ENCODE peak calls at places on chromosomes 5 and 9, in eight cellular contexts. P is dorsolateral prefrontal cortex, T is heart left ventricle, B is bronchial epithelial cell, U is IMR-90, K is B cell, E is pancreas, S is AG10803. O is an unnamed sample.

GRCh38 chr5:112228672-112229071 is 190.4 kb downstream of the EPB41L4A start:
- DNase-seq in K (no peak), B (peak), T (peak), E (peak), U (peak), S (peak), P (no peak), O (no peak)

GRCh38 chr5:157665467-157666085 is 5.8 kb upstream of the C5orf52 start:
- DNase-seq in T (no peak), P (no peak), B (peak), K (no peak), E (no peak), U (peak), S (peak), O (no peak)

GRCh38 chr9:95102001-95102433 is 215.5 kb downstream of the FANCC start:
- DNase-seq in T (no peak), P (peak), B (peak), E (peak), K (no peak), U (no peak), S (no peak), O (no peak)

GRCh38 chr9:21031091-21031817 is at the start of gene HACD4:
- DNase-seq in S (peak), P (peak), E (peak), T (peak), U (peak), K (peak), B (peak), O (peak)

GRCh38 chr9:133855802-133856592 is 117.8 kb upstream of the SARDH start:
- DNase-seq in E (no peak), S (peak), B (peak), U (peak), T (peak), K (no peak), P (no peak), O (no peak)

GRCh38 chr9:72041775-72042194 is 18.6 kb downstream of the C9orf57 start:
- DNase-seq in S (peak), B (peak), P (no peak), E (no peak), T (peak), K (no peak), U (peak), O (no peak)

GRCh38 chr9:108316066-108316465 is 539.7 kb downstream of the ACTL7B start:
- DNase-seq in B (no peak), S (peak), E (no peak), P (no peak), K (peak), T (no peak), U (no peak), O (no peak)

GRCh38 chr9:97900738-97901565 is 21.3 kb downstream of the TRMO start:
- DNase-seq in P (no peak), S (peak), K (no peak), E (no peak), T (no peak), U (peak), B (peak), O (peak)

GRCh38 chr5:1565737-1566734 is 42.3 kb upstream of the LPCAT1 start:
- DNase-seq in E (no peak), S (no peak), U (no peak), T (no peak), B (no peak), K (no peak), P (no peak), O (peak)

GRCh38 chr5:168965638-168966037 is 335.3 kb downstream of the SLIT3 start:
- DNase-seq in K (no peak), P (no peak), E (no peak), S (no peak), T (no peak), U (no peak), B (no peak), O (no peak)

GRCh38 chr9:84146893-84147705 is 166.5 kb downstream of the RMI1 start:
- DNase-seq in K (no peak), P (no peak), E (no peak), B (no peak), S (peak), U (no peak), T (no peak), O (no peak)

GRCh38 chr5:89478856-89479255 is 595.9 kb upstream of the MEF2C start:
- DNase-seq in T (no peak), B (no peak), S (no peak), U (no peak), E (no peak), P (no peak), K (no peak), O (no peak)

GRCh38 chr5:54438601-54439399 is 16.7 kb upstream of the HSPB3 start:
- DNase-seq in S (no peak), K (no peak), B (no peak), U (no peak), E (no peak), P (no peak), T (no peak), O (no peak)

GRCh38 chr9:3511537-3511936 is 14.3 kb downstream of the RFX3 start:
- DNase-seq in B (no peak), E (no peak), K (no peak), P (no peak), T (no peak), S (no peak), U (no peak), O (no peak)

GRCh38 chr5:33558489-33558888 is 117.7 kb downstream of the TARS1 start:
- DNase-seq in P (no peak), S (peak), K (no peak), U (no peak), E (no peak), T (no peak), B (no peak), O (no peak)

GRCh38 chr5:33557605-33558004 is 116.8 kb downstream of the TARS1 start:
- DNase-seq in E (no peak), P (no peak), K (no peak), S (no peak), B (no peak), U (no peak), T (no peak), O (no peak)

GRCh38 chr5:33556330-33557328 is 115.9 kb downstream of the TARS1 start:
- DNase-seq in T (no peak), K (no peak), P (no peak), E (no peak), S (no peak), B (peak), U (no peak), O (no peak)
- TF ChIP-seq CTCF in T (no peak), K (no peak), P (no peak), E (no peak), S (no peak), B (no peak), U (no peak), O (no peak)

GRCh38 chr5:130616161-130616560 is 548.9 kb downstream of the HINT1 start:
- DNase-seq in K (no peak), T (no peak), S (no peak), B (peak), P (no peak), U (no peak), E (no peak), O (no peak)
- TF ChIP-seq CTCF in K (no peak), T (no peak), S (no peak), B (no peak), P (no peak), U (no peak), E (no peak), O (no peak)

DNA sequence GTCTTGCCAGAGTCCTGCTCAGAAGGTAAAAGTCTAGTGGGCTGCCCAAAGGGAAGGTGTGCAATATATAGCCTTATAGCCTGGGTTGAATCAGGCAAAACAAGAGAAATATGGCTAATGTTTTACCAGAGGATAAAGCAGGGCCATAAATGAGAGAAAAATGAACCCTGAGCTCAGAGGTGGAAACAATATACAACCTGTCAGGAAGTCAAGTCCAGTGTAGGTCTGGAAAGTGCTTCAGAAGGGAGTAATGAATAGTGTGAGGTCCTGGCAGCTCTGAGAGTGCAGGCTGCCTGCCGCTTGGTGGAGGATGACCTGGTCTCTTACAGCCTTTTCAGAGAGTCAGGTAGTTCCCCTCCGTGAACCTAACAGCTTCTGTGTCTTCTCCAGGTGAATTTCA is 177.8 kb upstream of the TNC start:
- DNase-seq in K (no peak), T (no peak), P (no peak), B (no peak), S (no peak), U (no peak), E (no peak), O (no peak)
- TF ChIP-seq CTCF in K (no peak), T (no peak), P (no peak), B (no peak), S (no peak), U (no peak), E (no peak), O (no peak)

GRCh38 chr9:12640866-12641636 is 52.1 kb upstream of the TYRP1 start:
- DNase-seq in S (no peak), P (no peak), U (no peak), K (no peak), B (no peak), T (no peak), E (no peak), O (no peak)

GRCh38 chr9:12643686-12644085 is 49.5 kb upstream of the TYRP1 start:
- DNase-seq in P (no peak), S (peak), T (no peak), K (no peak), B (no peak), U (no peak), E (no peak), O (no peak)

GRCh38 chr9:12640021-12640587 is 53.1 kb upstream of the TYRP1 start:
- DNase-seq in S (peak), K (no peak), E (no peak), U (peak), T (no peak), P (no peak), B (peak), O (no peak)
- TF ChIP-seq CTCF in S (peak), K (no peak), E (no peak), U (peak), T (peak), P (peak), B (peak), O (peak)

DNA sequence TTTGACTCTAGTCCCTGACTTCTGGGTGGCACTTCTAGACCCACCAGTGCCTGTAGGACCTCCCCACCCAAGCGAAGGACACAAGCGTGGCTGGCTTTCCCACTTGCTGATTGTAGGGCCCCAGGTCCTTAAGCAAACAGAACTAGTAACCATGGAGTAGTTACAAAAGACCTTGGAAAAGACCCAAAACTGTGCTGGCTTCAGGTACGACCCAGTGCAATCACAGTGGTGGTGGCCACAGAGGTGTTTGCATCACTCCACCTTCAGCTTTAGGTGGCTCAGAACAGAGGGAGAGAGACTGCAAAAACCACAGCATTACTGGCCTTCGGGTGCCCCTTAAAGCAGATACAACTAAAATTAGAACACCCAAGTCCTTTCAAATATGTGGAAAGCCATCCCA is 52.9 kb downstream of the SLCO4C1 start:
- DNase-seq in U (no peak), B (no peak), T (no peak), P (no peak), S (no peak), K (no peak), E (no peak), O (no peak)
- TF ChIP-seq CTCF in U (no peak), B (no peak), T (no peak), P (no peak), S (no peak), K (no peak), E (no peak), O (no peak)

GRCh38 chr9:9299134-9299533 is 1313.7 kb downstream of the PTPRD start:
- DNase-seq in P (no peak), E (no peak), T (no peak), K (no peak), U (no peak), S (no peak), B (no peak), O (no peak)
- TF ChIP-seq CTCF in P (peak), E (no peak), T (no peak), K (no peak), U (no peak), S (no peak), B (no peak), O (no peak)

GRCh38 chr5:58188287-58188651 is 271.6 kb downstream of the PLK2 start:
- DNase-seq in T (no peak), E (no peak), S (peak), P (no peak), U (peak), K (no peak), B (peak), O (no peak)
- TF ChIP-seq CTCF in T (peak), E (no peak), S (peak), P (no peak), U (no peak), K (no peak), B (peak), O (no peak)

GRCh38 chr5:176533390-176533789 is 3.8 kb downstream of the RNF44 start:
- DNase-seq in B (no peak), P (no peak), E (peak), S (no peak), K (no peak), U (no peak), T (peak), O (no peak)

GRCh38 chr5:176534640-176535039 is 2.6 kb downstream of the RNF44 start:
- DNase-seq in E (peak), P (no peak), U (no peak), B (no peak), K (no peak), S (no peak), T (no peak), O (peak)

GRCh38 chr5:176535101-176535654 is 2.0 kb downstream of the RNF44 start:
- DNase-seq in T (no peak), U (peak), P (no peak), S (peak), K (peak), E (no peak), B (peak), O (peak)

GRCh38 chr5:176532795-176533194 is 4.4 kb downstream of the RNF44 start:
- DNase-seq in K (no peak), T (no peak), S (no peak), P (no peak), E (peak), U (no peak), B (no peak), O (no peak)

GRCh38 chr5:176533894-176534611 is 3.1 kb downstream of the RNF44 start:
- DNase-seq in T (no peak), B (peak), U (peak), P (no peak), E (peak), K (peak), S (no peak), O (peak)
- TF ChIP-seq CTCF in T (no peak), B (no peak), U (peak), P (no peak), E (no peak), K (no peak), S (no peak), O (no peak)

DNA sequence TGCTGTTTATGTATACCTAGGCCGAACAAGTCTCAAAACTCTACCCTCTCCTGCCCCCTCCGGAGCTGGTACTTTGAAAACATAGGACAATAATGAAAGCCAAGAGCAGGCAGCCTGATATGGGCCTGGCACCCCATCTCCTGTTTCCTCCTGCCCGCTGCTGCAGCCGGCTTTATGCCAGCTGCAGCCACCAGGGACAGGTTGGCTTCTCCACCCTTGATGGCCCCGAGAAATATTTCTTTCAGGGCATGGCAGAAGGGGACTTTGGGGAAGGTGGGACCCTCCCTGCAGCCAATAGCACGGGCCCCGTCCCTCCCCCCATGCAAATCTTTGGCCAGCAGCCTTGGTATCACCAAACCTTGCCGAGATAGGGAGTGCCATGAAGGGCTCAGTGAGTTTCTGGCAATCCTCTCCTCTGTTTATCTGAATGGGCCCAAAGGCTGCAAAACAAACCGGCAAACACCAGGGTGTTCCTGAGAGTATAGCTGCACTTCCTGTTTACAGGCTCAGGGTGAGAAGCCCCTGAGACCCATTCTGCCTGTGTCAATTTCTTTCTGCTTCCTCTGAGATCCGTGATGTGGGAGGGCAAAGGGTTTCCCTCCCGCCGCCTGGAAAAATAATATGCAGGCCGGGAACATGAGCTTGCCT is 73.4 kb upstream of the BOD1 start:
- DNase-seq in B (no peak), T (peak), E (peak), K (peak), S (no peak), P (no peak), U (no peak), O (no peak)
- TF ChIP-seq CTCF in B (no peak), T (peak), E (peak), K (peak), S (no peak), P (no peak), U (no peak), O (no peak)

O was measured in GM13977.